ENCODE peak calls at places on chromosomes 6 and 20, in eight cellular contexts. I is dorsolateral prefrontal cortex; J is stimulated activated CD4-positive, alpha-beta T cell treated with anti-CD3 and anti-CD28 coated beads, Interleukin-4, amount 100 ng/mL, for 24 hours; S is caudate nucleus; O is brain microvascular endothelial cell; G is upper lobe of right lung; U is stimulated activated CD8-positive, alpha-beta memory T cell treated with anti-CD3 and anti-CD28 coated beads, Interleukin-15, amount 100 ng/mL, for 24 hours; Q is CD8-positive, alpha-beta memory T cell. C is an unnamed sample.

GRCh38 chr6:75516757-75517156 is 23.2 kb upstream of the FILIP1 start:
- DNase-seq in G (no peak), J (no peak), Q (no peak), U (no peak), O (no peak), I (no peak), S (no peak), C (no peak)

GRCh38 chr20:61744691-61745396 is 320.8 kb downstream of the TAF4 start:
- DNase-seq in J (no peak), G (no peak), I (no peak), O (peak), Q (no peak), U (no peak), S (no peak), C (no peak)

GRCh38 chr6:35021014-35021413 is 120.1 kb downstream of the TCP11 start:
- DNase-seq in I (no peak), J (no peak), Q (no peak), G (no peak), O (no peak), S (no peak), U (no peak), C (no peak)

GRCh38 chr20:58723628-58723984 is 31.0 kb downstream of the NPEPL1 start:
- DNase-seq in J (no peak), Q (no peak), O (no peak), I (no peak), G (peak), U (no peak), S (no peak), C (no peak)

GRCh38 chr20:13256606-13257005 is 35.5 kb downstream of the ISM1 start:
- DNase-seq in G (no peak), U (no peak), S (no peak), Q (no peak), J (no peak), I (no peak), O (no peak), C (no peak)

GRCh38 chr6:63456734-63457133 is 115.5 kb upstream of the LOC128125822 start:
- DNase-seq in U (no peak), S (no peak), Q (no peak), I (no peak), J (no peak), G (no peak), O (no peak), C (no peak)

GRCh38 chr6:3157151-3157933 is at the start of gene TUBB2A:
- DNase-seq in I (peak), Q (peak), U (peak), G (peak), O (peak), J (peak), S (peak), C (no peak)

GRCh38 chr6:160929831-160930230 is 61.7 kb upstream of the MAP3K4 start:
- DNase-seq in J (no peak), I (no peak), S (no peak), U (no peak), Q (no peak), G (no peak), O (no peak), C (no peak)

GRCh38 chr20:21026951-21027350 is 79.2 kb downstream of the LINC00237 start:
- DNase-seq in U (no peak), Q (no peak), J (no peak), S (no peak), O (no peak), G (no peak), I (no peak), C (no peak)

GRCh38 chr20:62395311-62396242 is 8.7 kb downstream of the RPS21 start:
- DNase-seq in S (no peak), J (no peak), Q (no peak), G (no peak), U (no peak), O (no peak), I (no peak), C (no peak)

GRCh38 chr6:108497883-108498282 is 62.8 kb upstream of the FOXO3 start:
- DNase-seq in S (no peak), O (peak), Q (no peak), U (no peak), J (no peak), I (no peak), G (no peak), C (peak)

C was measured in iPS DF 19.7.